ENCODE peak calls at places on chromosomes 6 and 20, in four cellular contexts. V is K562, O is GM12878, G is HL-60. S is an unnamed sample.

GRCh38 chr6:36633915-36634314 is 39.8 kb downstream of the SRSF3 start:
- DNase-seq in G (no peak), O (no peak), V (no peak), S (no peak)

GRCh38 chr6:149060300-149060984 is 257.1 kb upstream of the TAB2 start:
- DNase-seq in G (no peak), O (peak), V (no peak), S (no peak)

GRCh38 chr20:8790442-8791074 is 278.3 kb upstream of the PLCB4 start:
- DNase-seq in G (peak), V (peak), O (no peak), S (no peak)

GRCh38 chr6:154731296-154732218 is 1.7 kb upstream of the SCAF8 start:
- DNase-seq in V (no peak), O (no peak), G (no peak), S (no peak)

GRCh38 chr20:62761058-62761758 is 35.1 kb upstream of the MRGBP start:
- DNase-seq in G (no peak), O (no peak), V (no peak), S (no peak)

GRCh38 chr6:148382856-148383255 is 40.2 kb downstream of the SASH1 start:
- DNase-seq in V (no peak), G (no peak), O (no peak), S (no peak)

GRCh38 chr20:17614812-17615644 is 45.2 kb downstream of the DSTN start:
- DNase-seq in G (peak), V (no peak), O (no peak), S (peak)

GRCh38 chr20:7841967-7842301 is 98.3 kb downstream of the HAO1 start:
- DNase-seq in O (no peak), V (no peak), G (no peak), S (no peak)

GRCh38 chr6:11918739-11919605 is 93.1 kb upstream of the HIVEP1 start:
- DNase-seq in G (no peak), O (no peak), V (peak), S (no peak)

GRCh38 chr6:163996491-163996890 is 582.0 kb downstream of the QKI start:
- DNase-seq in O (no peak), V (no peak), G (no peak), S (no peak)

GRCh38 chr20:36493801-36494114 is 47.6 kb upstream of the MYL9 start:
- DNase-seq in G (no peak), O (no peak), V (no peak), S (no peak)

GRCh38 chr20:63946986-63947637 is 9.1 kb downstream of the UCKL1 start:
- DNase-seq in V (no peak), O (no peak), G (no peak), S (no peak)

GRCh38 chr20:61683721-61684120 is 382.0 kb downstream of the TAF4 start:
- DNase-seq in V (no peak), G (no peak), O (no peak), S (no peak)

GRCh38 chr6:39130691-39131090 is 15.7 kb upstream of the SAYSD1 start:
- DNase-seq in G (no peak), V (no peak), O (no peak), S (no peak)

GRCh38 chr6:39124114-39124513 is 9.1 kb upstream of the SAYSD1 start:
- DNase-seq in G (no peak), V (no peak), O (no peak), S (no peak)

GRCh38 chr6:39128106-39128505 is 13.1 kb upstream of the SAYSD1 start:
- DNase-seq in O (no peak), V (no peak), G (no peak), S (no peak)

DNA sequence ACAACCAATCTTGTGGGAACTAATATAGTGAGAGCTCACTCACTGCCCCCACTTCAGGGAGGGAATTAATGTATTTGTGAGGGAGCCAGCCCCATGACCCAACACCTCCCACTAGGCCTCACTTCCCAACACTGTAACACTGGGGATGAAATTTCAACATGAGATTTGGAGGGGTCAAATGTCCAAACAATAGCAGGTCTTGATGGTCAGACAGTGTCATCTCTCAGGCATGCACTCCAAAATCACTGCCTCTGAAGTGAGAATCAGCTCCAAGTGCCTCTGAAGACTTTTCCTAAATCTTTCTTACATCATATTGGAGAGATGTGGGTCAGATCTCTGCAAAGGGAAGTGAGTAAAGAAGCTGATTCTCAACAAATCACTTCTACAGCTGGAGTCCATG is 13.8 kb upstream of the SAYSD1 start:
- DNase-seq in V (no peak), G (no peak), O (no peak), S (no peak)
- TF ChIP-seq SPI1 in V (no peak), G (no peak), O (no peak), S (no peak)

GRCh38 chr20:53778041-53778516 is 184.4 kb upstream of the ZNF217 start:
- DNase-seq in V (no peak), O (no peak), G (no peak), S (no peak)
- TF ChIP-seq SPI1 in V (no peak), O (no peak), G (no peak), S (no peak)

DNA sequence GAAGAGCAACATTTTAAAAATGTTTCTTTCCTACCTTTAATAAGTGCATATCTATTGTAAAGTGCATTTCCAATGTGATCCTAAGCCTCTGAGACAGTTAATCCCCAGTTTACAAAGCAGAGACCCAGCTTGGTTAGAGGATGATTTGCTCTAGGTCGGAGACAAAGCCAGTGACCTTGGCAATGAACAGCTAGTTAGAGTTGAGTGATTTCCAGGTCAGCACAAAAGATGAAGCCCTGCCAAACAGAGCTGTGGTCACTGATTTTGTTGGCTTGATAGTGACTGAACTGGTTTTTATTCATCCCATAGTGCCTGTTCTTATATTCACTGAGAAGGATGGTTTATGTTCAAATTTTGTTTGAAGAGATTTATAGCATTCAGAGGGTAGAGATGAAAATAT is 56.6 kb upstream of the CD83 start:
- DNase-seq in O (no peak), G (no peak), V (no peak), S (no peak)
- TF ChIP-seq SPI1 in O (no peak), G (no peak), V (no peak), S (no peak)

GRCh38 chr6:33590531-33591198 is 10.6 kb upstream of the BAK1 start:
- DNase-seq in G (no peak), O (no peak), V (peak), S (no peak)
- TF ChIP-seq SPI1 in G (no peak), O (no peak), V (no peak), S (no peak)

GRCh38 chr20:50256577-50256976 is 65.9 kb downstream of the CEBPB start:
- DNase-seq in V (peak), G (no peak), O (no peak), S (no peak)
- TF ChIP-seq SPI1 in V (peak), G (no peak), O (no peak), S (no peak)

GRCh38 chr6:167211870-167212715 is 54.3 kb upstream of the GPR31 start:
- DNase-seq in V (no peak), O (no peak), G (no peak), S (no peak)
- TF ChIP-seq SPI1 in V (no peak), O (no peak), G (no peak), S (no peak)

GRCh38 chr6:122207794-122208193 is 191.7 kb upstream of the HSF2 start:
- DNase-seq in G (no peak), V (no peak), O (no peak), S (no peak)

GRCh38 chr6:122198922-122199321 is 200.5 kb upstream of the HSF2 start:
- DNase-seq in V (no peak), O (no peak), G (no peak), S (no peak)

GRCh38 chr6:122200441-122200840 is 199.0 kb upstream of the HSF2 start:
- DNase-seq in V (no peak), O (no peak), G (no peak), S (no peak)

GRCh38 chr6:122207061-122207460 is 192.4 kb upstream of the HSF2 start:
- DNase-seq in V (no peak), G (no peak), O (no peak), S (no peak)

GRCh38 chr6:122202576-122203137 is 196.8 kb upstream of the HSF2 start:
- DNase-seq in V (no peak), G (no peak), O (no peak), S (no peak)
- TF ChIP-seq SPI1 in V (no peak), G (no peak), O (no peak), S (no peak)

DNA sequence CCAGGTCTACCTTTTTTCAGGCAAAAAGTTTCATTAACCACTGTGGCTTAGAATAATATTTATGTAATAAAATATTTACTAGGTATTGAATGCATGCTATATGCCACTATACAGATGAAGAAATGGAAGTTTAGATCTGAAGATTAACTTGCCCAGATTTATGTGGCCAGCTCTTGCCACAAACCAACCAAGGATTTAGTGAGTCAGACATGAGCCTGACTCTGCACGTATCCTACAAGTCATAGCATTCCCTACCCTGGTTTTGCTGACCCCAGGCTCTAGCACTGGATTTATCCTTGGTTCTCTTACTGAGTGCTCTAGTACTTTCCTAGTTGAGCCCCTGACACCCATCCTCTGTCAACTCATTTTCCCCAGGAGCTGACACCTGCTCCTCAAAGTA is 75.4 kb downstream of the ANKEF1 start:
- DNase-seq in V (no peak), G (no peak), O (no peak), S (no peak)
- TF ChIP-seq SPI1 in V (no peak), G (no peak), O (no peak), S (no peak)

GRCh38 chr6:130019796-130020105 is 1.4 kb downstream of the L3MBTL3 start:
- DNase-seq in O (no peak), G (no peak), V (peak), S (peak)

GRCh38 chr6:130018292-130018829 is at the start of gene L3MBTL3:
- DNase-seq in G (peak), V (peak), O (no peak), S (peak)

GRCh38 chr6:130018830-130019795 is 732 bp downstream of the L3MBTL3 start:
- DNase-seq in G (peak), V (peak), O (no peak), S (peak)

GRCh38 chr6:130020106-130020851 is 1.9 kb downstream of the L3MBTL3 start:
- DNase-seq in G (peak), V (peak), O (no peak), S (peak)

GRCh38 chr6:130020892-130021483 is 2.6 kb downstream of the L3MBTL3 start:
- DNase-seq in V (peak), G (peak), O (peak), S (peak)
- TF ChIP-seq SPI1 in V (no peak), G (no peak), O (no peak), S (no peak)